ENCODE peak calls at places on chromosomes 7 and 10, in ten cellular contexts. Q is neuronal stem cell, T is BE2C, W is OCI-LY7, H is choroid plexus epithelial cell, D is upper lobe of left lung, X is fibroblast of lung, F is coronary artery, Y is HCT116, N is IMR-90. U is an unnamed sample.

GRCh38 chr7:132782777-132783633 is 206.7 kb upstream of the PLXNA4 start:
- DNase-seq in F (no peak), Y (no peak), H (peak; percentile 65), N (peak; percentile 84), W (no peak), D (no peak), Q (no peak), X (peak; percentile 84), T (no peak), U (no peak)

GRCh38 chr7:22853674-22854157 is 31.1 kb upstream of the TOMM7 start:
- DNase-seq in W (peak; percentile 83), Q (no peak), H (no peak), X (no peak), N (no peak), D (no peak), T (no peak), F (no peak), Y (peak; percentile 54), U (no peak)

GRCh38 chr10:11593612-11594011 is 17.8 kb downstream of the USP6NL start:
- DNase-seq in T (no peak), H (no peak), F (no peak), D (no peak), Y (no peak), N (no peak), X (no peak), Q (no peak), W (no peak), U (no peak)

GRCh38 chr10:47285381-47286115 is 14.4 kb upstream of the GDF10 start:
- DNase-seq in Q (no peak), N (no peak), T (no peak), Y (no peak), X (no peak), H (no peak), W (no peak), D (no peak), F (no peak), U (no peak)

GRCh38 chr7:67462781-67463191 is 466.2 kb downstream of the TYW1 start:
- DNase-seq in Y (no peak), W (no peak), H (no peak), X (no peak), T (peak; percentile 91), N (no peak), Q (no peak), F (no peak), D (peak; percentile 48), U (no peak)

GRCh38 chr10:71531485-71532446 is 135.0 kb downstream of the CDH23 start:
- DNase-seq in X (no peak), D (no peak), N (no peak), H (no peak), W (peak; percentile 37), Q (no peak), T (no peak), Y (no peak), F (no peak), U (no peak)

GRCh38 chr7:95547949-95548348 is 48.4 kb downstream of the PDK4 start:
- DNase-seq in H (no peak), F (no peak), Q (no peak), T (no peak), N (no peak), X (no peak), D (no peak), Y (no peak), W (no peak), U (no peak)

GRCh38 chr10:47347303-47347675 is 874 bp upstream of the RBP3 start:
- DNase-seq in H (no peak), D (no peak), F (no peak), N (no peak), X (no peak), W (no peak), T (no peak), Y (no peak), Q (no peak), U (no peak)

GRCh38 chr7:155129186-155129585 is 59.1 kb downstream of the HTR5A start:
- DNase-seq in N (no peak), W (no peak), Q (no peak), X (no peak), Y (no peak), H (no peak), D (peak; percentile 46), F (no peak), T (no peak), U (no peak)

DNA sequence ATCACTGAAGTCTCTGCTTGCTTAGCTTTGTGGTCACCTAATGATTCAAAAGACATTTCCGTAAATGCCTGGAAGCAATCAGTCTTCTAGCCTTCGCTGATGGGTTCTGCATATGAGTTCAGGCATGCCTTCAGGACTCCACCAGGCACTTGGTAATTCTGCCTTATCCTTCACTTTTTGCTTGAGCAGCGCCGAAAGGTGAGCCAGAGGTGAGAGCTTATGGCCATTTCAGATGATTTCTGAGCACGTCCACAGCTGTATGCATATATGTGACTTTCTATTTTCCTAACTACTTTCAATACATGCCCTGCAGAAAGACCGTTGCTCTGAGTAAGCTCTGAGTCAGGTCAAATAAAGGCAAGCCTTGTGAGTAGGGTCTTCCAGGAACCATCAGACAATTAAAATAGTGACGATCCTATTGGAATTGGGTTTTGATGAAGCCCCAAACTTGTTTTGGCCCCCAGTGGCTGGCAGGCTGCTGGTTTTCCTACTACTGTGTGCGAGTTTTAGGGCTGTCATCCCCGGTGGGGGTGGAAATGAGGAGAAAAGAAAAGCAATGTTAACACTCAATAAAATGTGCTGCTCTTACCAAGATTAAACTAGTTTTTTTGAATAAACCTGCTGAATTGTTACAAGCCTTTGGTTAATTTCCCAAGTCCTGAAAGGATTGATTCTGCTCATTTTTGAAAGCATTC is 154.4 kb upstream of the AKR1E2 start:
- DNase-seq in H (no peak), X (no peak), N (peak; percentile 69), T (no peak), Y (peak; percentile 77), D (no peak), Q (no peak), F (no peak), W (no peak), U (no peak)
- H3K4me3 ChIP-seq in H (no peak overlapping the region), X (no peak overlapping the region), N (no peak overlapping the region), T (no peak overlapping the region), Y (peak overlapping the region; percentile 47), D (no peak overlapping the region), Q (no peak overlapping the region), F (no peak overlapping the region), W (no peak overlapping the region), U (peak overlapping the region; percentile 38)

GRCh38 chr10:124389613-124390361 is 28.9 kb downstream of the OAT start:
- DNase-seq in D (peak; percentile 71), X (no peak), T (no peak), Q (no peak), N (no peak), F (peak; percentile 50), H (no peak), Y (no peak), W (no peak), U (no peak)
- H3K4me3 ChIP-seq in D (peak overlapping the region; percentile 58), X (no peak overlapping the region), T (peak overlapping the region; percentile 37), Q (no peak overlapping the region), N (peak overlapping the region; percentile 21), F (peak overlapping the region; percentile 70), H (peak overlapping the region; percentile 11), Y (peak overlapping the region; percentile 29), W (peak overlapping the region; percentile 15), U (peak overlapping the region; percentile 71)

GRCh38 chr10:93954299-93954698 is 39.4 kb upstream of the PLCE1 start:
- DNase-seq in H (no peak), D (no peak), Q (no peak), X (no peak), N (no peak), W (no peak), T (no peak), Y (no peak), F (no peak), U (no peak)

GRCh38 chr10:93958834-93959233 is 34.9 kb upstream of the PLCE1 start:
- DNase-seq in H (no peak), Y (no peak), D (peak; percentile 19), Q (no peak), W (no peak), X (no peak), N (no peak), F (no peak), T (no peak), U (no peak)

GRCh38 chr10:93951905-93952304 is 41.8 kb upstream of the PLCE1 start:
- DNase-seq in X (no peak), Q (no peak), W (no peak), N (no peak), F (no peak), H (no peak), T (no peak), D (no peak), Y (no peak), U (no peak)

DNA sequence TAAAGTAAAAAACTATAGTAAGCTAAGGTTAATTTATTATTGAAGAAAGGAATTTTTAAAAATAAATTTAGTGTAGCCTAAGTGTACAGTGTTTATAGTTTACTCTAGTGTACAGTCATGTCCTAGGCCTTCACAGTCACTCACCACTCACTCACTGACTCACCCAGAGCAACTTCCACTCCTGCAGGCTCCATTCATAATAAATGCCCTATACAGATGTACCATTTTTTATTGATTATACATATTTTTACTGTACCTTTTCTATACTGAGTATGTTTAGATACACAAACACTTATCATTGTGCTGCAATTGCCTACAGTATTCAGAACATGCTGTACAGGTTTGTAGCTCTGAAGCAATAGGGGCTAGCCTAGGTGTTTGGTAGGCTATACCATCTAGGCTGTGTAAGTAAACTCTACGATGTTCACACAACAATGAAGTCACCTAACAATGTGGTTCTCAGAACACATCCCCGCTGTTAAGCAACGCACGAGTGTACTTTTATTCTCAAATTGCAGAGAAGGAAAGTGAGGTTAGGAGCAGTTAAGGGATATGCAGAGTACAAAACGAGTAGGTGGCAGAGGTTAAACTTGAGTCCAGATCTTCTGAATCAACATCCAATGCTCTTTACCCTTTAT is 38.9 kb upstream of the PLCE1 start:
- DNase-seq in Q (no peak), D (no peak), F (no peak), N (peak; percentile 78), X (peak; percentile 48), Y (no peak), T (no peak), W (no peak), H (peak; percentile 60), U (no peak)
- H3K4me3 ChIP-seq in Q (no peak overlapping the region), D (no peak overlapping the region), F (no peak overlapping the region), N (no peak overlapping the region), X (no peak overlapping the region), Y (no peak overlapping the region), T (no peak overlapping the region), W (no peak overlapping the region), H (no peak overlapping the region), U (no peak overlapping the region)

GRCh38 chr10:74836855-74837254 is 10.5 kb downstream of the KAT6B start:
- DNase-seq in N (no peak), F (no peak), D (no peak), Q (no peak), T (no peak), X (peak; percentile 39), H (no peak), W (no peak), Y (no peak), U (no peak)

GRCh38 chr10:74835963-74836362 is 9.6 kb downstream of the KAT6B start:
- DNase-seq in H (no peak), Q (no peak), D (no peak), T (no peak), X (no peak), N (no peak), W (no peak), Y (no peak), F (no peak), U (no peak)

GRCh38 chr10:74841265-74841973 is 15.0 kb downstream of the KAT6B start:
- DNase-seq in F (no peak), N (peak; percentile 39), Q (no peak), Y (no peak), H (peak; percentile 48), D (no peak), X (no peak), T (no peak), W (no peak), U (peak; percentile 67)

GRCh38 chr10:74839708-74840107 is 13.3 kb downstream of the KAT6B start:
- DNase-seq in N (no peak), W (no peak), Y (no peak), H (no peak), T (no peak), D (no peak), F (no peak), X (no peak), Q (no peak), U (no peak)

GRCh38 chr10:74837750-74838149 is 11.3 kb downstream of the KAT6B start:
- DNase-seq in X (no peak), F (no peak), T (no peak), Q (no peak), D (no peak), N (no peak), Y (no peak), H (no peak), W (no peak), U (no peak)
- H3K4me3 ChIP-seq in X (no peak overlapping the region), F (no peak overlapping the region), T (no peak overlapping the region), Q (no peak overlapping the region), D (no peak overlapping the region), N (no peak overlapping the region), Y (no peak overlapping the region), H (no peak overlapping the region), W (no peak overlapping the region), U (no peak overlapping the region)